ENCODE peak calls at places on chromosomes 16 and 17, in seven cellular contexts. O is hepatocyte, S is GM23248, X is MM.1S, E is neural progenitor cell, V is HCT116, B is SK-N-SH. P is an unnamed sample.

GRCh38 chr16:28090646-28091377 is 27.3 kb upstream of the GSG1L start:
- DNase-seq in O (no peak), S (peak; percentile 65), X (no peak), E (peak; percentile 66), V (no peak), B (peak; percentile 48), P (no peak)

GRCh38 chr16:67470314-67470713 is 10.6 kb downstream of the ATP6V0D1 start:
- DNase-seq in O (no peak), S (no peak), X (no peak), E (no peak), V (no peak), B (peak; percentile 61), P (no peak)

GRCh38 chr17:7884581-7885356 is 3.8 kb upstream of the CHD3 start:
- DNase-seq in O (peak; percentile 32), S (peak; percentile 43), X (no peak), E (peak; percentile 48), V (no peak), B (peak; percentile 55), P (peak; percentile 32)

GRCh38 chr16:66052745-66053144 is 313.7 kb upstream of the CDH5 start:
- DNase-seq in O (no peak), S (no peak), X (no peak), E (no peak), V (no peak), B (no peak), P (no peak)

GRCh38 chr16:26772503-26772902 is 294.2 kb upstream of the C16orf82 start:
- DNase-seq in O (no peak), S (peak; percentile 1), X (no peak), E (no peak), V (no peak), B (no peak), P (no peak)

GRCh38 chr16:58413359-58413758 is 21.1 kb downstream of the GINS3 start:
- DNase-seq in O (no peak), S (no peak), X (no peak), E (no peak), V (no peak), B (peak; percentile 57), P (no peak)

GRCh38 chr16:87543436-87544191 is 50.8 kb upstream of the ZCCHC14 start:
- DNase-seq in O (no peak), S (peak; percentile 60), X (no peak), E (no peak), V (no peak), B (no peak), P (peak; percentile 14)

GRCh38 chr17:78128616-78129384 is at the start of gene TMC6:
- DNase-seq in O (peak; percentile 81), S (no peak), X (peak; percentile 91), E (peak; percentile 74), V (peak; percentile 64), B (peak; percentile 93), P (peak; percentile 86)

GRCh38 chr17:2215616-2216364 is 87.8 kb downstream of the SMG6 start:
- DNase-seq in O (peak; percentile 74), S (peak; percentile 94), X (peak; percentile 90), E (peak; percentile 60), V (no peak), B (peak; percentile 79), P (peak; percentile 85)

GRCh38 chr16:67672739-67673662 is 6.4 kb downstream of the C16orf86 start:
- DNase-seq in O (peak; percentile 77), S (peak; percentile 87), X (peak; percentile 61), E (peak; percentile 80), V (peak; percentile 42), B (peak; percentile 84), P (peak; percentile 80)

GRCh38 chr17:27494192-27495091 is 38.2 kb downstream of the KSR1 start:
- DNase-seq in O (peak; percentile 87), S (peak; percentile 83), X (no peak), E (peak; percentile 69), V (peak; percentile 51), B (no peak), P (no peak)

GRCh38 chr16:84925773-84926372 is 85.5 kb downstream of the ZDHHC7 start:
- DNase-seq in O (no peak), S (no peak), X (no peak), E (no peak), V (no peak), B (no peak), P (no peak)

GRCh38 chr17:15946611-15947120 is 1.7 kb downstream of the ADORA2B start:
- DNase-seq in O (no peak), S (peak; percentile 28), X (no peak), E (no peak), V (no peak), B (no peak), P (no peak)

GRCh38 chr17:37429039-37429438 is 22.4 kb downstream of the TADA2A start:
- DNase-seq in O (no peak), S (no peak), X (no peak), E (no peak), V (no peak), B (no peak), P (no peak)

GRCh38 chr17:7308625-7309433 is 1.4 kb downstream of the EIF5A start:
- DNase-seq in O (peak; percentile 91), S (peak; percentile 94), X (peak; percentile 86), E (peak; percentile 77), V (peak; percentile 72), B (peak; percentile 77), P (peak; percentile 76)

GRCh38 chr17:36717088-36717487 is 115.7 kb downstream of the MRM1 start:
- DNase-seq in O (no peak), S (no peak), X (no peak), E (no peak), V (no peak), B (no peak), P (no peak)

GRCh38 chr17:28345420-28346198 is 10.0 kb downstream of the TNFAIP1 start:
- DNase-seq in O (no peak), S (no peak), X (no peak), E (no peak), V (no peak), B (no peak), P (no peak)

GRCh38 chr17:31073411-31073810 is 21.4 kb upstream of the NF1 start:
- DNase-seq in O (peak; percentile 19), S (no peak), X (no peak), E (no peak), V (no peak), B (no peak), P (no peak)

GRCh38 chr17:13421581-13421980 is 180.1 kb downstream of the HS3ST3A1 start:
- DNase-seq in O (no peak), S (peak; percentile 73), X (no peak), E (no peak), V (no peak), B (no peak), P (no peak)

GRCh38 chr17:66123163-66123562 is 68.8 kb downstream of the CEP112 start:
- DNase-seq in O (no peak), S (peak; percentile 39), X (no peak), E (peak; percentile 4), V (peak; percentile 15), B (no peak), P (no peak)

GRCh38 chr17:72602517-72603345 is 481.9 kb downstream of the SOX9 start:
- DNase-seq in O (no peak), S (peak; percentile 90), X (peak; percentile 92), E (peak; percentile 78), V (peak; percentile 72), B (no peak), P (peak; percentile 19)

GRCh38 chr16:10988164-10988803 is 43.9 kb downstream of the CLEC16A start:
- DNase-seq in O (no peak), S (peak; percentile 27), X (no peak), E (peak; percentile 35), V (no peak), B (no peak), P (peak; percentile 32)

GRCh38 chr17:63675231-63675606 is 24.7 kb downstream of the LIMD2 start:
- DNase-seq in O (no peak), S (no peak), X (no peak), E (no peak), V (no peak), B (peak; percentile 35), P (no peak)

GRCh38 chr17:57493171-57493570 is 236.8 kb downstream of the MSI2 start:
- DNase-seq in O (no peak), S (no peak), X (no peak), E (no peak), V (no peak), B (no peak), P (no peak)
- TF ChIP-seq EZH2phosphoT487 in O (no peak), S (no peak), X (no peak), E (no peak), V (no peak), B (no peak), P (no peak)

GRCh38 chr17:18987230-18987610 is 17.3 kb downstream of the FAM83G start:
- DNase-seq in O (no peak), S (no peak), X (no peak), E (no peak), V (no peak), B (no peak), P (no peak)
- H3K4me1 ChIP-seq in O (peaks cover 8% of the 10 kb centered on the region), S (no peaks in the 10 kb centered on the region), X (peaks cover 3% of the 10 kb centered on the region), E (peaks cover 2% of the 10 kb centered on the region), V (peaks cover 16% of the 10 kb centered on the region), B (peaks cover 3% of the 10 kb centered on the region), P (peaks cover 1% of the 10 kb centered on the region)

GRCh38 chr16:52491216-52491615 is 55.7 kb downstream of the TOX3 start:
- DNase-seq in O (no peak), S (no peak), X (no peak), E (no peak), V (no peak), B (no peak), P (no peak)

GRCh38 chr16:52489894-52490293 is 57.0 kb downstream of the TOX3 start:
- DNase-seq in O (no peak), S (no peak), X (no peak), E (no peak), V (no peak), B (no peak), P (no peak)

GRCh38 chr16:52494621-52495020 is 52.3 kb downstream of the TOX3 start:
- DNase-seq in O (no peak), S (no peak), X (no peak), E (no peak), V (no peak), B (no peak), P (no peak)

GRCh38 chr16:52494145-52494544 is 52.8 kb downstream of the TOX3 start:
- DNase-seq in O (no peak), S (no peak), X (no peak), E (no peak), V (no peak), B (no peak), P (no peak)

GRCh38 chr16:52492789-52493357 is 54.1 kb downstream of the TOX3 start:
- DNase-seq in O (peak; percentile 56), S (no peak), X (peak; percentile 45), E (no peak), V (no peak), B (no peak), P (no peak)
- TF ChIP-seq EZH2phosphoT487 in O (no peak), S (no peak), X (no peak), E (no peak), V (no peak), B (no peak), P (no peak)

GRCh38 chr16:49799172-49799571 is 56.7 kb downstream of the ZNF423 start:
- DNase-seq in O (no peak), S (no peak), X (no peak), E (peak; percentile 66), V (no peak), B (no peak), P (no peak)
- H3K4me1 ChIP-seq in O (peaks cover 4% of the 10 kb centered on the region), S (no peaks in the 10 kb centered on the region), X (no peaks in the 10 kb centered on the region), E (peaks cover 30% of the 10 kb centered on the region), V (no peaks in the 10 kb centered on the region), B (no peaks in the 10 kb centered on the region), P (no peaks in the 10 kb centered on the region)

GRCh38 chr17:61593404-61593803 is 2.4 kb upstream of the NACA2 start:
- DNase-seq in O (no peak), S (peak; percentile 20), X (no peak), E (no peak), V (no peak), B (no peak), P (no peak)
- TF ChIP-seq EZH2phosphoT487 in O (no peak), S (no peak), X (no peak), E (no peak), V (no peak), B (no peak), P (no peak)

GRCh38 chr16:75062135-75062943 is 54.2 kb downstream of the LDHD start:
- DNase-seq in O (no peak), S (no peak), X (no peak), E (no peak), V (no peak), B (no peak), P (no peak)
- H3K4me1 ChIP-seq in O (peaks cover 24% of the 10 kb centered on the region), S (no peaks in the 10 kb centered on the region), X (no peaks in the 10 kb centered on the region), E (peaks cover 12% of the 10 kb centered on the region), V (no peaks in the 10 kb centered on the region), B (peaks cover 3% of the 10 kb centered on the region), P (no peaks in the 10 kb centered on the region)

P was measured in OCI-LY7.